ENCODE peak calls at places on chromosomes 6 and 20, in nine cellular contexts. L is nephron progenitor cell; A is AG09309; Z is GDM1; M is HCEC 1CT; T is HCT116; G is left lung; W is CD4-positive, alpha-beta memory T cell; C is NCI-H774. B is an unnamed sample.

GRCh38 chr6:45209762-45210161 is 118.4 kb upstream of the RUNX2 start:
- DNase-seq in A (no peak), Z (no peak), L (no peak), M (peak; percentile 25), W (no peak), G (no peak), C (no peak), T (no peak), B (peak; percentile 1)

GRCh38 chr6:138485586-138486248 is 13.6 kb downstream of the NHSL1 start:
- DNase-seq in C (no peak), G (no peak), A (no peak), M (no peak), T (no peak), Z (no peak), L (peak; percentile 23), W (no peak), B (no peak)

GRCh38 chr6:116287668-116288282 is 8.0 kb upstream of the TSPYL1 start:
- DNase-seq in M (peak; percentile 73), T (peak; percentile 51), Z (no peak), G (no peak), A (no peak), W (peak; percentile 48), L (no peak), C (peak; percentile 40), B (no peak)

GRCh38 chr20:45011108-45011526 is 44.8 kb downstream of the STK4 start:
- DNase-seq in T (peak; percentile 36), W (peak; percentile 44), A (peak; percentile 60), L (peak; percentile 49), Z (peak; percentile 19), G (no peak), C (peak; percentile 9), M (peak; percentile 81), B (no peak)

GRCh38 chr20:57995381-57995977 is 233.0 kb downstream of the ANKRD60 start:
- DNase-seq in M (no peak), Z (no peak), L (no peak), C (no peak), W (no peak), G (no peak), T (no peak), A (no peak), B (no peak)

GRCh38 chr6:150301871-150302800 is 66.7 kb upstream of the IYD start:
- DNase-seq in A (no peak), T (peak; percentile 67), Z (no peak), C (no peak), W (no peak), M (no peak), G (no peak), L (no peak), B (peak; percentile 21)

GRCh38 chr6:12890171-12890790 is 173.7 kb downstream of the PHACTR1 start:
- DNase-seq in T (peak; percentile 19), Z (no peak), C (no peak), W (no peak), A (no peak), L (peak; percentile 19), M (no peak), G (no peak), B (no peak)

GRCh38 chr20:47703748-47704147 is 81.5 kb downstream of the SULF2 start:
- DNase-seq in C (no peak), A (no peak), L (no peak), G (no peak), T (no peak), M (no peak), Z (no peak), W (no peak), B (no peak)

GRCh38 chr6:36758516-36759176 is 61.0 kb downstream of the RAB44 start:
- DNase-seq in W (no peak), T (no peak), M (no peak), Z (no peak), L (no peak), A (no peak), C (peak; percentile 35), G (no peak), B (no peak)

GRCh38 chr20:45958593-45958992 is 13.4 kb downstream of the ZNF335 start:
- DNase-seq in A (no peak), M (no peak), G (no peak), L (no peak), W (no peak), Z (no peak), T (no peak), C (no peak), B (no peak)

GRCh38 chr6:47446974-47447373 is 30.6 kb upstream of the CD2AP start:
- DNase-seq in C (no peak), G (no peak), L (no peak), T (no peak), M (no peak), Z (no peak), W (no peak), A (no peak), B (no peak)

GRCh38 chr20:18679020-18679419 is 91.2 kb downstream of the DTD1 start:
- DNase-seq in G (no peak), A (no peak), T (no peak), C (peak; percentile 54), M (no peak), W (peak; percentile 0), Z (no peak), L (no peak), B (no peak)

GRCh38 chr20:63967330-63968135 is 2.2 kb downstream of the ZNF512B start:
- DNase-seq in L (peak; percentile 2), T (no peak), C (no peak), G (no peak), Z (no peak), W (no peak), A (no peak), M (no peak), B (no peak)

GRCh38 chr20:62606551-62607201 is 35.6 kb upstream of the SLCO4A1 start:
- DNase-seq in W (no peak), T (no peak), G (no peak), A (no peak), C (no peak), M (no peak), L (peak; percentile 62), Z (no peak), B (no peak)

GRCh38 chr6:161168281-161168891 is 105.5 kb downstream of the AGPAT4 start:
- DNase-seq in L (no peak), C (peak; percentile 75), T (peak; percentile 86), W (no peak), G (no peak), Z (no peak), M (peak; percentile 99), A (peak; percentile 91), B (peak; percentile 80)

GRCh38 chr20:1987826-1988225 is 6.0 kb downstream of the PDYN start:
- DNase-seq in M (peak; percentile 5), Z (no peak), C (no peak), W (no peak), G (no peak), T (no peak), L (no peak), A (no peak), B (peak; percentile 16)

GRCh38 chr6:97437087-97437486 is 154.1 kb upstream of the MMS22L start:
- DNase-seq in W (no peak), C (no peak), M (peak; percentile 22), A (peak; percentile 7), L (no peak), T (peak; percentile 19), Z (no peak), G (no peak), B (no peak)

GRCh38 chr20:39717976-39718375 is 755.8 kb downstream of the DHX35 start:
- DNase-seq in M (no peak), C (no peak), A (no peak), Z (no peak), L (peak; percentile 16), W (no peak), G (no peak), T (no peak), B (no peak)

GRCh38 chr6:134517145-134517658 is 199.3 kb upstream of the SGK1 start:
- DNase-seq in T (no peak), G (peak; percentile 87), Z (no peak), W (no peak), A (peak; percentile 77), L (peak; percentile 31), M (peak; percentile 48), C (peak; percentile 52), B (no peak)

GRCh38 chr20:20229595-20229994 is 138.3 kb upstream of the INSM1 start:
- DNase-seq in C (no peak), A (no peak), L (no peak), W (no peak), T (no peak), Z (no peak), G (no peak), M (no peak), B (no peak)

GRCh38 chr20:11140359-11140758 is 466.6 kb upstream of the JAG1 start:
- DNase-seq in M (peak; percentile 59), L (no peak), Z (no peak), G (no peak), T (no peak), A (peak; percentile 87), W (no peak), C (no peak), B (peak; percentile 72)

GRCh38 chr6:89605861-89606260 is 32.7 kb downstream of the LYRM2 start:
- DNase-seq in C (no peak), A (no peak), Z (no peak), W (no peak), G (no peak), M (no peak), L (no peak), T (no peak), B (no peak)

GRCh38 chr20:24134930-24135329 is 146.4 kb upstream of the GGTLC1 start:
- DNase-seq in M (no peak), A (no peak), T (no peak), G (no peak), Z (no peak), L (no peak), C (no peak), W (no peak), B (no peak)

GRCh38 chr6:56713285-56713684 is 70.6 kb upstream of the DST start:
- DNase-seq in G (peak; percentile 60), W (no peak), C (no peak), L (no peak), Z (no peak), M (peak; percentile 84), T (peak; percentile 77), A (no peak), B (peak; percentile 65)

GRCh38 chr6:53616450-53617357 is 48.9 kb downstream of the KLHL31 start:
- DNase-seq in T (peak; percentile 39), C (no peak), L (no peak), W (no peak), A (no peak), M (no peak), G (no peak), Z (no peak), B (no peak)

GRCh38 chr6:96186516-96187195 is 170.9 kb downstream of the FUT9 start:
- DNase-seq in L (no peak), C (no peak), W (no peak), Z (no peak), A (no peak), G (no peak), T (no peak), M (no peak), B (no peak)

GRCh38 chr6:31775184-31775583 is 1.9 kb downstream of the VWA7 start:
- DNase-seq in T (no peak), G (no peak), L (no peak), A (no peak), W (no peak), C (no peak), M (no peak), Z (no peak), B (no peak)

GRCh38 chr6:69338431-69339162 is 458.2 kb downstream of the LMBRD1 start:
- DNase-seq in M (no peak), G (no peak), W (no peak), C (no peak), T (no peak), A (no peak), Z (no peak), L (no peak), B (no peak)

GRCh38 chr6:8939615-8940014 is 504.3 kb upstream of the SLC35B3 start:
- DNase-seq in C (peak; percentile 83), M (no peak), T (peak; percentile 35), G (no peak), A (no peak), Z (no peak), L (no peak), W (no peak), B (no peak)